ENCODE peak calls at places on chromosomes 4 and X, in six cellular contexts. One of them, this sample, is unnamed.

GRCh38 chr4:2186133-2186864 is 55.6 kb downstream of the HAUS3 start:
- DNase-seq in cardiac fibroblast: peak; percentile 45
- DNase-seq in uterus: no peak
- DNase-seq in OCI-LY7: peak; percentile 9
- DNase-seq in astrocyte of the cerebellum: peak; percentile 6
- DNase-seq in HFF-Myc: no peak
- DNase-seq in this sample: peak; percentile 24

GRCh38 chr4:183633476-183634058 is 25.4 kb downstream of the RWDD4 start:
- DNase-seq in HFF-Myc: no peak
- DNase-seq in OCI-LY7: no peak
- DNase-seq in uterus: no peak
- DNase-seq in astrocyte of the cerebellum: no peak
- DNase-seq in cardiac fibroblast: no peak
- DNase-seq in this sample: no peak

GRCh38 chr4:119103263-119103662 is 32.4 kb upstream of the MYOZ2 start:
- DNase-seq in cardiac fibroblast: peak; percentile 97
- DNase-seq in OCI-LY7: no peak
- DNase-seq in astrocyte of the cerebellum: peak; percentile 92
- DNase-seq in HFF-Myc: peak; percentile 96
- DNase-seq in uterus: peak; percentile 41
- DNase-seq in this sample: peak; percentile 93

GRCh38 chr4:143699331-143700059 is 980 bp downstream of the FREM3 start:
- DNase-seq in uterus: no peak
- DNase-seq in cardiac fibroblast: no peak
- DNase-seq in astrocyte of the cerebellum: no peak
- DNase-seq in OCI-LY7: no peak
- DNase-seq in HFF-Myc: no peak
- DNase-seq in this sample: no peak

GRCh38 chrX:54116391-54116790 is 66.7 kb downstream of the FAM120C start:
- DNase-seq in cardiac fibroblast: no peak
- DNase-seq in uterus: no peak
- DNase-seq in OCI-LY7: no peak
- DNase-seq in astrocyte of the cerebellum: no peak
- DNase-seq in HFF-Myc: no peak
- DNase-seq in this sample: no peak

GRCh38 chr4:164772076-164772475 is 18.1 kb downstream of the SMIM31 start:
- DNase-seq in HFF-Myc: no peak
- DNase-seq in OCI-LY7: no peak
- DNase-seq in cardiac fibroblast: no peak
- DNase-seq in astrocyte of the cerebellum: no peak
- DNase-seq in uterus: no peak
- DNase-seq in this sample: no peak

GRCh38 chr4:75698162-75698962 is 25.2 kb upstream of the G3BP2 start:
- DNase-seq in uterus: no peak
- DNase-seq in cardiac fibroblast: no peak
- DNase-seq in astrocyte of the cerebellum: no peak
- DNase-seq in HFF-Myc: no peak
- DNase-seq in OCI-LY7: peak; percentile 53
- DNase-seq in this sample: no peak

GRCh38 chrX:29419774-29420553 is 795.4 kb upstream of the MAGEB2 start:
- DNase-seq in astrocyte of the cerebellum: peak; percentile 39
- DNase-seq in OCI-LY7: no peak
- DNase-seq in HFF-Myc: no peak
- DNase-seq in uterus: no peak
- DNase-seq in cardiac fibroblast: peak; percentile 91
- DNase-seq in this sample: no peak

GRCh38 chr4:137083571-137083970 is 448.7 kb downstream of the PCDH18 start:
- DNase-seq in cardiac fibroblast: peak; percentile 4
- DNase-seq in uterus: no peak
- DNase-seq in HFF-Myc: no peak
- DNase-seq in astrocyte of the cerebellum: no peak
- DNase-seq in OCI-LY7: no peak
- DNase-seq in this sample: no peak

GRCh38 chr4:36041340-36041739 is 203.0 kb downstream of the ARAP2 start:
- DNase-seq in OCI-LY7: no peak
- DNase-seq in HFF-Myc: no peak
- DNase-seq in cardiac fibroblast: no peak
- DNase-seq in astrocyte of the cerebellum: no peak
- DNase-seq in uterus: no peak
- DNase-seq in this sample: no peak

GRCh38 chrX:13055486-13055885 is 11.1 kb upstream of the FAM9C start:
- DNase-seq in uterus: no peak
- DNase-seq in OCI-LY7: no peak
- DNase-seq in astrocyte of the cerebellum: no peak
- DNase-seq in HFF-Myc: no peak
- DNase-seq in cardiac fibroblast: no peak
- DNase-seq in this sample: no peak

GRCh38 chr4:26083987-26084386 is 170.0 kb downstream of the SMIM20 start:
- DNase-seq in uterus: peak; percentile 68
- DNase-seq in OCI-LY7: no peak
- DNase-seq in astrocyte of the cerebellum: peak; percentile 83
- DNase-seq in cardiac fibroblast: peak; percentile 32
- DNase-seq in HFF-Myc: peak; percentile 88
- DNase-seq in this sample: no peak

GRCh38 chr4:174635732-174636131 is 113.4 kb upstream of the HPGD start:
- DNase-seq in HFF-Myc: no peak
- DNase-seq in cardiac fibroblast: no peak
- DNase-seq in uterus: no peak
- DNase-seq in astrocyte of the cerebellum: no peak
- DNase-seq in OCI-LY7: no peak
- DNase-seq in this sample: no peak

GRCh38 chr4:175109933-175110332 is 191.8 kb downstream of the ADAM29 start:
- DNase-seq in cardiac fibroblast: no peak
- DNase-seq in uterus: no peak
- DNase-seq in astrocyte of the cerebellum: no peak
- DNase-seq in HFF-Myc: no peak
- DNase-seq in OCI-LY7: peak; percentile 22
- DNase-seq in this sample: no peak

GRCh38 chr4:13162886-13163285 is 321.3 kb downstream of the RAB28 start:
- DNase-seq in uterus: no peak
- DNase-seq in HFF-Myc: no peak
- DNase-seq in cardiac fibroblast: peak; percentile 5
- DNase-seq in OCI-LY7: no peak
- DNase-seq in astrocyte of the cerebellum: peak; percentile 66
- DNase-seq in this sample: no peak

GRCh38 chr4:14867847-14868246 is 134.4 kb upstream of the CPEB2 start:
- DNase-seq in astrocyte of the cerebellum: no peak
- DNase-seq in cardiac fibroblast: no peak
- DNase-seq in HFF-Myc: no peak
- DNase-seq in uterus: no peak
- DNase-seq in OCI-LY7: no peak
- DNase-seq in this sample: no peak

GRCh38 chr4:112109455-112110425 is 35.5 kb upstream of the FAM241A start:
- DNase-seq in astrocyte of the cerebellum: peak; percentile 22
- DNase-seq in HFF-Myc: no peak
- DNase-seq in uterus: no peak
- DNase-seq in OCI-LY7: no peak
- DNase-seq in cardiac fibroblast: peak; percentile 49
- DNase-seq in this sample: no peak

GRCh38 chrX:53435997-53436396 is 1.8 kb upstream of the HSD17B10 start:
- DNase-seq in OCI-LY7: peak; percentile 82
- DNase-seq in uterus: peak; percentile 62
- DNase-seq in astrocyte of the cerebellum: peak; percentile 57
- DNase-seq in HFF-Myc: no peak
- DNase-seq in cardiac fibroblast: peak; percentile 76
- DNase-seq in this sample: peak; percentile 83

GRCh38 chrX:2614911-2615310 is 76.2 kb upstream of the CD99 start:
- DNase-seq in OCI-LY7: no peak
- DNase-seq in HFF-Myc: peak; percentile 64
- DNase-seq in uterus: no peak
- DNase-seq in astrocyte of the cerebellum: peak; percentile 32
- DNase-seq in cardiac fibroblast: peak; percentile 86
- DNase-seq in this sample: peak; percentile 73
- H3K4me3 ChIP-seq in OCI-LY7: no peak overlapping the region
- H3K4me3 ChIP-seq in HFF-Myc: no peak overlapping the region
- H3K4me3 ChIP-seq in uterus: no peak overlapping the region
- H3K4me3 ChIP-seq in astrocyte of the cerebellum: no peak overlapping the region
- H3K4me3 ChIP-seq in cardiac fibroblast: no peak overlapping the region
- H3K4me3 ChIP-seq in this sample: no peak overlapping the region

GRCh38 chr4:97720869-97721432 is 422.3 kb downstream of the STPG2 start:
- DNase-seq in uterus: no peak
- DNase-seq in HFF-Myc: no peak
- DNase-seq in astrocyte of the cerebellum: no peak
- DNase-seq in cardiac fibroblast: peak; percentile 56
- DNase-seq in OCI-LY7: no peak
- DNase-seq in this sample: no peak
- TF ChIP-seq CTCF in uterus: no peak
- TF ChIP-seq CTCF in HFF-Myc: no peak
- TF ChIP-seq CTCF in astrocyte of the cerebellum: peak; percentile 10
- TF ChIP-seq CTCF in cardiac fibroblast: peak; percentile 10
- TF ChIP-seq CTCF in OCI-LY7: peak; percentile 24
- TF ChIP-seq CTCF in this sample: peak; percentile 24

GRCh38 chr4:152973614-152974200 is 37.6 kb downstream of the FHDC1 start:
- DNase-seq in HFF-Myc: no peak
- DNase-seq in uterus: no peak
- DNase-seq in cardiac fibroblast: no peak
- DNase-seq in OCI-LY7: no peak
- DNase-seq in astrocyte of the cerebellum: no peak
- DNase-seq in this sample: no peak

GRCh38 chr4:152970102-152970820 is 34.1 kb downstream of the FHDC1 start:
- DNase-seq in uterus: no peak
- DNase-seq in HFF-Myc: peak; percentile 10
- DNase-seq in astrocyte of the cerebellum: peak; percentile 73
- DNase-seq in OCI-LY7: no peak
- DNase-seq in cardiac fibroblast: no peak
- DNase-seq in this sample: peak; percentile 33

GRCh38 chr4:152974732-152975614 is 38.9 kb downstream of the FHDC1 start:
- DNase-seq in cardiac fibroblast: no peak
- DNase-seq in astrocyte of the cerebellum: no peak
- DNase-seq in HFF-Myc: no peak
- DNase-seq in uterus: no peak
- DNase-seq in OCI-LY7: no peak
- DNase-seq in this sample: no peak

GRCh38 chr4:152971053-152971452 is 34.9 kb downstream of the FHDC1 start:
- DNase-seq in OCI-LY7: no peak
- DNase-seq in astrocyte of the cerebellum: no peak
- DNase-seq in HFF-Myc: no peak
- DNase-seq in uterus: no peak
- DNase-seq in cardiac fibroblast: no peak
- DNase-seq in this sample: no peak

DNA sequence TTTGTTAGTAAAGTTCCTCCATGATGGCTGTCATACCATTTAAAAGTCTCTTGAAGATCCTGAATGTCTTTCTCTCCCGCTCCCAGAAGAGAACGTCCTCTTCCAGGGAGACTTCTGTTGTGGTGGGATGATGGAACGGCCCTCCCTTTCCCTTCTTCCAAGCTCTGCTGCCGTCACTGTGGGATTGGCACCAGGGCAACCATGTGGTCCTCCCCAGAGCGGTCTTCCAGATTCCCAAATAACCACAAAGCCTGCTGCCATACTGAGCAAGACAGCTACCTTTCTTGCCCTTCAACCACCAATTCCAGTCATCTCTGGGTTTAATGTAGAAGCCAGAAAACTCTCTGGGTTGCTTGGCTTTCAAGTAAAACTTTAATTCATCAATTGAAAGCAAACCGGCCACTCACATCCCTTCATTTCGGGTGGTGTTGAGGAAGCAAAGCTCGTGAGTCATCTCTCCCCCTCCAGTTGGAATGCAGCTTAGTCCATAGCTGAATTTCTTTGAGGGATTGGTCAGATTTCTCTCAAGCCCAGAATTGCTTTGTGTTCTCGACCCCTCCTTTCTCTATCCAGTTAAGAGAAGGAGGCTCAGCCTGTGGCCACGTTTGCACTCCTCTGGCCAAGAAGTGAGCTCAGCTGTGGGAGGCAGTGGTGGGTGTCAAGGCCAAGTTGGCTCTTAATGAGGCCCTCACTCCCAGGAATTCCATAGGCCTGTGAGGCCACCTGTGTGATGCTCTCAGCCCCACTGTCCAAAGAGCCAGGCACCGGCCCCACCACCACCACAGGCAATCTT is 36.9 kb downstream of the FHDC1 start:
- DNase-seq in cardiac fibroblast: peak; percentile 73
- DNase-seq in uterus: no peak
- DNase-seq in HFF-Myc: peak; percentile 55
- DNase-seq in OCI-LY7: no peak
- DNase-seq in astrocyte of the cerebellum: peak; percentile 99
- DNase-seq in this sample: no peak
- H3K4me3 ChIP-seq in cardiac fibroblast: no peak overlapping the region
- H3K4me3 ChIP-seq in uterus: no peak overlapping the region
- H3K4me3 ChIP-seq in HFF-Myc: no peak overlapping the region
- H3K4me3 ChIP-seq in OCI-LY7: no peak overlapping the region
- H3K4me3 ChIP-seq in astrocyte of the cerebellum: no peak overlapping the region
- H3K4me3 ChIP-seq in this sample: no peak overlapping the region

GRCh38 chrX:99857455-99857854 is 552.6 kb downstream of the PCDH19 start:
- DNase-seq in OCI-LY7: no peak
- DNase-seq in uterus: no peak
- DNase-seq in HFF-Myc: no peak
- DNase-seq in astrocyte of the cerebellum: no peak
- DNase-seq in cardiac fibroblast: no peak
- DNase-seq in this sample: no peak
- TF ChIP-seq CTCF in OCI-LY7: peak; percentile 24
- TF ChIP-seq CTCF in uterus: no peak
- TF ChIP-seq CTCF in HFF-Myc: no peak
- TF ChIP-seq CTCF in astrocyte of the cerebellum: no peak
- TF ChIP-seq CTCF in cardiac fibroblast: no peak
- TF ChIP-seq CTCF in this sample: peak; percentile 26

GRCh38 chr4:149956678-149957077 is 121.6 kb upstream of the DCLK2 start:
- DNase-seq in astrocyte of the cerebellum: no peak
- DNase-seq in HFF-Myc: no peak
- DNase-seq in OCI-LY7: no peak
- DNase-seq in uterus: no peak
- DNase-seq in cardiac fibroblast: no peak
- DNase-seq in this sample: no peak
- H3K4me3 ChIP-seq in astrocyte of the cerebellum: no peak overlapping the region
- H3K4me3 ChIP-seq in HFF-Myc: no peak overlapping the region
- H3K4me3 ChIP-seq in OCI-LY7: no peak overlapping the region
- H3K4me3 ChIP-seq in uterus: no peak overlapping the region
- H3K4me3 ChIP-seq in cardiac fibroblast: no peak overlapping the region
- H3K4me3 ChIP-seq in this sample: no peak overlapping the region